ENCODE peak calls at places on chromosomes 13 and 19, in nine cellular contexts. Q is left ventricle myocardium inferior, O is IMR-90, T is ascending aorta, Y is adipocyte, C is left lung, F is neural progenitor cell, S is uterus, Z is GM23248. B is an unnamed sample. For H3K4me1 and H3K27me3, the result is how much of the 10 kb centered on the place peaks cover.

GRCh38 chr13:94139393-94139995 is 340.0 kb downstream of the DCT start:
- DNase-seq in Q (no peak), O (peak), T (no peak), Y (no peak), C (no peak), F (no peak), S (no peak), Z (no peak), B (no peak)

GRCh38 chr13:41645313-41645712 is 188.0 kb downstream of the RGCC start:
- DNase-seq in Q (no peak), O (peak), T (no peak), Y (peak), C (no peak), F (no peak), S (peak), Z (peak), B (peak)

GRCh38 chr19:46328079-46328478 is 18.8 kb upstream of the PPP5C start:
- DNase-seq in Q (no peak), O (no peak), T (no peak), Y (no peak), C (no peak), F (no peak), S (no peak), Z (no peak), B (no peak)

GRCh38 chr19:41863209-41863931 is 3.3 kb downstream of the RPS19 start:
- DNase-seq in Q (no peak), O (no peak), T (no peak), Y (no peak), C (no peak), F (no peak), S (no peak), Z (no peak), B (no peak)

GRCh38 chr19:21410166-21410565 is 13.2 kb downstream of the ZNF493 start:
- DNase-seq in Q (no peak), O (no peak), T (no peak), Y (no peak), C (no peak), F (no peak), S (no peak), Z (no peak), B (no peak)

GRCh38 chr13:51175639-51176038 is 46.6 kb upstream of the FAM124A start:
- DNase-seq in Q (no peak), O (no peak), T (no peak), Y (no peak), C (no peak), F (no peak), S (no peak), Z (no peak), B (no peak)

GRCh38 chr19:7850429-7850819 is 20.4 kb downstream of the EVI5L start:
- DNase-seq in Q (no peak), O (peak), T (no peak), Y (no peak), C (no peak), F (no peak), S (no peak), Z (no peak), B (peak)

GRCh38 chr19:41997121-41997850 is 3.3 kb upstream of the ATP1A3 start:
- DNase-seq in Q (peak), O (peak), T (no peak), Y (peak), C (no peak), F (peak), S (no peak), Z (peak), B (peak)

GRCh38 chr13:113802090-113802531 is 43.1 kb downstream of the TMEM255B start:
- DNase-seq in Q (peak), O (peak), T (no peak), Y (peak), C (peak), F (peak), S (peak), Z (peak), B (peak)

GRCh38 chr19:55116232-55117062 is 990 bp downstream of the PPP1R12C start:
- DNase-seq in Q (peak), O (peak), T (no peak), Y (peak), C (peak), F (peak), S (peak), Z (peak), B (peak)

GRCh38 chr13:39501711-39502324 is 101.2 kb downstream of the LHFPL6 start:
- DNase-seq in Q (peak), O (no peak), T (no peak), Y (no peak), C (peak), F (peak), S (no peak), Z (no peak), B (peak)

GRCh38 chr13:40460116-40460515 is 206.3 kb downstream of the FOXO1 start:
- DNase-seq in Q (no peak), O (no peak), T (no peak), Y (no peak), C (no peak), F (no peak), S (no peak), Z (peak), B (no peak)

GRCh38 chr19:54136086-54136863 is 1.3 kb upstream of the CNOT3 start:
- DNase-seq in Q (no peak), O (peak), T (no peak), Y (peak), C (no peak), F (peak), S (no peak), Z (peak), B (no peak)

GRCh38 chr13:80033286-80033685 is 307.6 kb downstream of the SPRY2 start:
- DNase-seq in Q (no peak), O (no peak), T (no peak), Y (no peak), C (no peak), F (no peak), S (no peak), Z (no peak), B (no peak)

GRCh38 chr19:1221904-1222255 is 15.9 kb downstream of the CBARP start:
- DNase-seq in Q (no peak), O (no peak), T (no peak), Y (no peak), C (no peak), F (no peak), S (no peak), Z (no peak), B (peak)
- H3K4me1 ChIP-seq in Q (half or more), O (under half), T (under half), Y (under half), C (under half), F (under half), S (under half), Z (under half), B (under half)

GRCh38 chr13:20230913-20231838 is 943 bp downstream of the GJB6 start:
- DNase-seq in Q (no peak), O (no peak), T (no peak), Y (no peak), C (no peak), F (peak), S (no peak), Z (no peak), B (no peak)
- H3K4me3 ChIP-seq in Q (peak), O (no peak), T (peak), Y (no peak), C (no peak), F (peak), S (no peak), Z (no peak), B (no peak)

GRCh38 chr19:17614476-17614875 is 59.0 kb downstream of the COLGALT1 start:
- DNase-seq in Q (no peak), O (no peak), T (no peak), Y (no peak), C (no peak), F (no peak), S (no peak), Z (no peak), B (no peak)
- H3K27me3 ChIP-seq in Q (under half), O (under half), T (under half), Y (under half), C (under half), F (under half), S (under half), Z (under half), B (under half)

DNA sequence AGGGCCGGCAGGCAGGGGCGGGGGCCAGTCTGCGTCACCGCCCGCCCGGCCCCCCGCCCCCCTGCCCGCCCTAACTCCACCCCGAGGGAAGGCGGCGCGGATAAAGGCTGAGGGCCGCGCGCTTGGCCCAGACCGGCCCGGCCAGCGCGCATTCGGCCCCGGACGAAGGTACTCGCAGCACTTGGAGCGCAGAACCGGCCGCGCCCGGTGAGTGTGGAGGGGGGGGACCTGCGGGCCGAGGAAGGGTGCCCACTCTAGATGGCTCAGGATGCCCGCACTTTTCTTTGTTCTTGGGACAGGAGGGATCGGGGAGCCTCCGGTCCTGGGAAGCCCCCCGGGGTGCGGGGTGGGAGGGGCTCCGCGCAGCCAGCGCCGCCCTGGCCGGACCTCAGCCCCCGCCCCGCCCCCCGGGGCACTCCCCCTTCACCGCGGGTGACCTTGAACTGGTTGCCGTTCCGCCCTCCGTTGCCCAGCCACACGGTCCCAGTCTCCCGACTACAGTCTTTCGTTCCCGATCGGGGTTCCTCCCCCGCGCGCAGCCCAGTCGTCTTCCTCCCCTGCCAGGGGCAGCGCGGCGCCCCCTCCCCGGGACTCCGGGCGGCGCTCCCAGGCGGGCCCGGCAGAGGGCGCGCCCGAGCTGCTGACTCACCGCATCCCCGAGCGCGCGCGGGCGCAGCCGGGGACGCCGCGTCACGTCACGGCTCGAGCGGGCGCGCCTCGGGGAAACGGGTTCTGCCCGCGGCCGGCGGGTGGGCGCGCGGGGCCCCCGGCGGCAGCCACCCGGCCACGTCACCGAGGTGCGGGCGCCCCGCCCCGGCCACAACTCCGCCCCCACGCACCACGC is at the start of gene MIDN:
- DNase-seq in Q (peak), O (peak), T (no peak), Y (peak), C (peak), F (peak), S (peak), Z (peak), B (peak)
- H3K4me1 ChIP-seq in Q (half or more), O (under half), T (under half), Y (under half), C (under half), F (under half), S (under half), Z (under half), B (under half)

DNA sequence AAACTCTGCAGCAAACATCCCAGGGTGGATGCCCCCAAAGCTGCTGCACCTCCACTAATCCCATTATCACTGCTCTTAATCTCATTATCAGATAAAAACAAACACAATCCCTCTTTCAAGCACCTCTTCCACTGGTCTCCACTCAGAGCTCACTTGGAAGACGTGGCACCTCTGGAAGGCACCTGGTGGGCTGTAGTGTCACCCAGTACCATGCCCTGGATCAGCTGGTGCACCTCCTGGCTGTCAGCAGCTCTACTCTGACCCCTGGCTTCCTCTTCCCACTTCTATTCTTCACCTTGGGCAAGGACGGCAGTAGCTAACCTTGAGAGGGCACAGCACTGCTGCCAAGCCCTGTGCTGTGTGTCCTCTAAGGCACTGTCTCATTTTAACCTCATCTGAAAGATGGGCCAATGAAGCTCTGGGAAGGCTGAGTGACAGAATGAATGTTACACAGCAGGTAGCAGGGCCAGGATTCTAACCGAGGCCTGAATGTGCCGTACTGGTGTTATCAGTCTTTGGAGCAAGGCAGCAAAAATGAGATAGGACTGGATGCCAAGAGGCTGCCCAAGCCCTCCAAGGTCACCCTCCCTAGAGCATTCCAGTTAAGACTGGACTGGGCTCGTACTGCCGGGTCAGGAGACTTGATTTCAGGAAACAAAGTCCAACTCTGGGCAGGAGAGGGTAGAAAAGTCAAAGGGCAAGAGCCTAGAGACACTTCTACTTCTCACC is 7.4 kb downstream of the BRD4 start:
- DNase-seq in Q (no peak), O (no peak), T (no peak), Y (no peak), C (no peak), F (peak), S (no peak), Z (no peak), B (peak)
- H3K4me3 ChIP-seq in Q (no peak), O (no peak), T (no peak), Y (no peak), C (no peak), F (no peak), S (no peak), Z (no peak), B (no peak)

DNA sequence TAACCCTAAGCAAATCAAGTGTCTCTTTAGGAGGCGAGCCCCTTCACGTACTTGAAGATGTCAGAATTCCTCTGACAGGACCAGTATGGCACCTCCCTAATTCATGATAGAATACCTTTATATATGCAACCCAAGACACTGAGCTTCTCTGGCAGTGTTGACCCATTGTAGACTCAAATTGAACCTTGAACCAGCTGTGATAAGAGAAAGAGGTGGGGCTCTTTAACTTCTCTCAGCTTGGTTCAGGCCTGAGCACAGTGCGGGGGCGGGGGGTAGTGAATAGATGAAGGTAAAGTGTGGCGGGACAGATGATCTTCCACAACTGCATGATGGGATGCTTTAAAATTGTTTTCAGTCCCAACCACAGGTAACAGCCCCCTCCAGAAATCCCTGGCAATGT is 12.1 kb downstream of the MBNL2 start:
- DNase-seq in Q (no peak), O (no peak), T (no peak), Y (no peak), C (no peak), F (no peak), S (no peak), Z (no peak), B (peak)
- H3K27me3 ChIP-seq in Q (under half), O (under half), T (under half), Y (under half), C (under half), F (under half), S (under half), Z (under half), B (under half)

B was measured in right cardiac atrium.